ENCODE peak calls at places on chromosomes 13 and 19, in eight cellular contexts. J is GM04503; K is aorta; G is mesenteric fat pad; L is A549; T is EL; V is EH; N is naive thymus-derived CD4-positive, alpha-beta T cell. U is an unnamed sample.

GRCh38 chr19:46147791-46148288 is at the start of gene IGFL2:
- DNase-seq in K (no peak), G (no peak), V (no peak), L (no peak), J (no peak), N (no peak), T (no peak), U (no peak)

GRCh38 chr13:50891206-50891605 is 18.4 kb upstream of the RNASEH2B start:
- DNase-seq in L (no peak), K (no peak), V (no peak), N (no peak), G (no peak), T (no peak), J (no peak), U (no peak)

GRCh38 chr13:46864941-46865340 is 31.9 kb downstream of the HTR2A start:
- DNase-seq in T (no peak), L (no peak), K (no peak), G (no peak), N (no peak), V (no peak), J (no peak), U (no peak)

GRCh38 chr19:16368385-16369305 is 44.0 kb downstream of the KLF2 start:
- DNase-seq in T (no peak), V (no peak), L (no peak), J (no peak), G (no peak), K (peak; percentile 41), N (peak; percentile 93), U (no peak)

GRCh38 chr13:45823583-45823982 is 28.0 kb downstream of the SIAH3 start:
- DNase-seq in J (no peak), L (no peak), N (no peak), K (no peak), V (no peak), G (no peak), T (no peak), U (no peak)

GRCh38 chr13:44834404-44834803 is 154.9 kb downstream of the NUFIP1 start:
- DNase-seq in K (no peak), N (no peak), V (no peak), L (no peak), G (no peak), T (no peak), J (no peak), U (no peak)

GRCh38 chr13:43546260-43546659 is 240.5 kb downstream of the ENOX1 start:
- DNase-seq in J (no peak), K (no peak), N (no peak), G (no peak), V (no peak), L (no peak), T (peak; percentile 22), U (no peak)

GRCh38 chr13:50969691-50970090 is 60.1 kb downstream of the RNASEH2B start:
- DNase-seq in L (peak; percentile 14), T (no peak), K (no peak), G (no peak), V (no peak), J (no peak), N (no peak), U (peak; percentile 4)

GRCh38 chr13:113489549-113490495 is 689 bp downstream of the DCUN1D2 start:
- DNase-seq in L (no peak), G (no peak), T (peak; percentile 66), K (no peak), V (peak; percentile 57), J (no peak), N (peak; percentile 32), U (peak; percentile 79)

GRCh38 chr13:42022796-42023493 is 25.5 kb upstream of the DGKH start:
- DNase-seq in N (no peak), L (no peak), J (no peak), T (no peak), V (peak; percentile 51), K (no peak), G (no peak), U (no peak)

GRCh38 chr19:1690570-1691307 is 38.3 kb upstream of the TCF3 start:
- DNase-seq in T (peak; percentile 35), J (no peak), N (peak; percentile 42), G (no peak), K (no peak), V (peak; percentile 29), L (no peak), U (peak; percentile 57)

GRCh38 chr19:2805991-2806649 is 13.5 kb upstream of the ZNF554 start:
- DNase-seq in G (no peak), V (no peak), K (no peak), N (no peak), L (no peak), T (no peak), J (no peak), U (no peak)

GRCh38 chr13:41458187-41458938 is 1.0 kb downstream of the RGCC start:
- DNase-seq in G (peak; percentile 90), V (peak; percentile 22), N (peak; percentile 66), K (peak; percentile 69), T (peak; percentile 16), J (no peak), L (no peak), U (peak; percentile 51)

GRCh38 chr13:86933676-86934075 is 737.5 kb upstream of the SLITRK5 start:
- DNase-seq in G (no peak), V (no peak), L (no peak), N (no peak), J (no peak), T (no peak), K (no peak), U (no peak)

GRCh38 chr13:83452292-83452950 is 429.9 kb downstream of the SLITRK1 start:
- DNase-seq in L (no peak), J (no peak), T (no peak), G (no peak), V (no peak), N (no peak), K (peak; percentile 32), U (no peak)

GRCh38 chr13:25137624-25137892 is 34.5 kb downstream of the AMER2 start:
- DNase-seq in J (no peak), G (no peak), L (no peak), N (no peak), K (no peak), T (no peak), V (no peak), U (no peak)

GRCh38 chr19:42294471-42295137 is 7.3 kb upstream of the PRR19 start:
- DNase-seq in L (no peak), N (no peak), K (peak; percentile 52), V (no peak), G (no peak), T (no peak), J (no peak), U (no peak)

GRCh38 chr19:53867225-53868090 is at the start of gene MYADM:
- DNase-seq in G (peak; percentile 99), L (peak; percentile 100), N (peak; percentile 100), T (peak; percentile 98), J (peak; percentile 95), V (peak; percentile 99), K (peak; percentile 99), U (peak; percentile 100)

GRCh38 chr19:13955662-13956364 is 3.5 kb downstream of the DCAF15 start:
- DNase-seq in T (no peak), N (no peak), L (no peak), K (no peak), V (no peak), J (no peak), G (no peak), U (no peak)

GRCh38 chr13:76725211-76725610 is 161.0 kb downstream of the KCTD12 start:
- DNase-seq in T (peak; percentile 7), V (peak; percentile 66), G (no peak), J (no peak), N (no peak), L (no peak), K (no peak), U (peak; percentile 74)

GRCh38 chr13:32537580-32538233 is 888 bp downstream of the N4BP2L2 start:
- DNase-seq in N (no peak), K (peak; percentile 65), V (no peak), J (no peak), G (no peak), L (peak; percentile 8), T (peak; percentile 22), U (no peak)

GRCh38 chr13:113115363-113116205 is 7.0 kb upstream of the F10 start:
- DNase-seq in L (no peak), T (no peak), G (peak; percentile 84), N (no peak), V (no peak), K (no peak), J (no peak), U (no peak)

GRCh38 chr13:94480672-94481145 is 1.2 kb upstream of the DCT start:
- DNase-seq in J (peak; percentile 27), V (peak; percentile 9), N (no peak), L (no peak), T (no peak), K (peak; percentile 47), G (no peak), U (peak; percentile 71)

GRCh38 chr19:40592170-40592569 is 9.0 kb upstream of the LTBP4 start:
- DNase-seq in V (peak; percentile 69), N (no peak), G (no peak), L (peak; percentile 92), T (peak; percentile 60), J (no peak), K (no peak), U (no peak)

GRCh38 chr19:32091196-32091595 is 254.2 kb upstream of the ZNF507 start:
- DNase-seq in G (no peak), L (no peak), K (no peak), N (no peak), V (no peak), J (no peak), T (no peak), U (no peak)

GRCh38 chr13:114023716-114024602 is 50.1 kb upstream of the C13orf46 start:
- DNase-seq in G (no peak), V (no peak), T (no peak), J (no peak), L (no peak), N (no peak), K (no peak), U (no peak)

GRCh38 chr19:17159466-17160393 is 55.4 kb upstream of the USE1 start:
- DNase-seq in K (no peak), N (no peak), J (peak; percentile 26), T (no peak), L (no peak), G (no peak), V (peak; percentile 23), U (peak; percentile 5)

GRCh38 chr13:26847281-26847680 is 86.7 kb upstream of the GPR12 start:
- DNase-seq in V (no peak), G (no peak), J (no peak), T (no peak), N (no peak), L (no peak), K (no peak), U (no peak)

GRCh38 chr19:54207908-54208783 is 7.5 kb downstream of the RPS9 start:
- DNase-seq in T (peak; percentile 68), L (peak; percentile 59), V (peak; percentile 58), N (peak; percentile 37), K (peak; percentile 89), J (no peak), G (no peak), U (peak; percentile 25)

GRCh38 chr19:40603071-40603718 is 2.0 kb downstream of the LTBP4 start:
- DNase-seq in K (no peak), G (no peak), T (no peak), L (peak; percentile 76), V (peak; percentile 50), N (no peak), J (no peak), U (no peak)

GRCh38 chr13:43786472-43786765 is 353 bp downstream of the ENOX1 start:
- DNase-seq in N (no peak), G (no peak), J (no peak), L (no peak), V (no peak), K (no peak), T (no peak), U (no peak)

GRCh38 chr13:105050696-105051095 is 1484.8 kb downstream of the EFNB2 start:
- DNase-seq in T (peak; percentile 44), J (no peak), L (no peak), G (no peak), K (no peak), N (no peak), V (peak; percentile 5), U (peak; percentile 36)

GRCh38 chr19:54729416-54730188 is 5.4 kb downstream of the KIR3DL3 start:
- DNase-seq in G (no peak), L (no peak), V (no peak), J (no peak), T (no peak), N (no peak), K (no peak), U (no peak)

GRCh38 chr13:96848275-96848674 is 146.0 kb downstream of the OXGR1 start:
- DNase-seq in J (no peak), T (no peak), K (no peak), L (no peak), N (no peak), V (no peak), G (no peak), U (no peak)